ENCODE peak calls at places on chromosomes 7 and 10, in six cellular contexts. I, N, F, Q, H and V are unnamed samples.

GRCh38 chr10:112812571-112812970 is 137.5 kb upstream of the TCF7L2 start:
- DNase-seq in F (no peak), N (no peak), Q (no peak), H (no peak), I (no peak), V (no peak)

GRCh38 chr10:129799942-129800341 is 164.1 kb downstream of the EBF3 start:
- DNase-seq in F (no peak), H (no peak), Q (no peak), N (no peak), I (no peak), V (no peak)

GRCh38 chr10:103564799-103565365 is 71.4 kb downstream of the NEURL1 start:
- DNase-seq in Q (no peak), F (peak; percentile 26), H (no peak), N (no peak), I (no peak), V (peak; percentile 4)

GRCh38 chr10:16832351-16833080 is 15.3 kb upstream of the RSU1 start:
- DNase-seq in I (no peak), F (no peak), N (no peak), Q (no peak), H (peak; percentile 45), V (no peak)

GRCh38 chr7:151736403-151736909 is 140.5 kb downstream of the PRKAG2 start:
- DNase-seq in F (peak; percentile 16), I (no peak), Q (no peak), N (peak; percentile 73), H (peak; percentile 78), V (no peak)

GRCh38 chr10:53357587-53357986 is 585.0 kb upstream of the MBL2 start:
- DNase-seq in N (no peak), I (no peak), H (no peak), Q (no peak), F (no peak), V (no peak)

GRCh38 chr7:157670490-157671357 is 333.9 kb downstream of the DNAJB6 start:
- DNase-seq in Q (no peak), N (no peak), F (no peak), I (no peak), H (peak; percentile 4), V (no peak)

GRCh38 chr7:99004216-99004615 is 125.9 kb downstream of the TRRAP start:
- DNase-seq in I (no peak), N (no peak), H (no peak), Q (no peak), F (no peak), V (no peak)

GRCh38 chr7:30278386-30278785 is 6.0 kb upstream of the ZNRF2 start:
- DNase-seq in F (no peak), Q (no peak), I (no peak), H (no peak), N (no peak), V (no peak)

GRCh38 chr10:97028832-97029178 is 157.0 kb downstream of the SLIT1 start:
- DNase-seq in H (no peak), Q (no peak), N (no peak), F (no peak), I (no peak), V (no peak)

GRCh38 chr7:17665029-17665428 is 275.3 kb downstream of the SNX13 start:
- DNase-seq in Q (no peak), I (no peak), H (no peak), F (no peak), N (no peak), V (no peak)

GRCh38 chr10:58220769-58221448 is 46.8 kb downstream of the IPMK start:
- DNase-seq in H (no peak), I (no peak), Q (no peak), F (no peak), N (no peak), V (no peak)

GRCh38 chr7:84245831-84246230 is 51.2 kb upstream of the SEMA3A start:
- DNase-seq in Q (no peak), I (no peak), H (no peak), F (peak; percentile 14), N (no peak), V (no peak)

GRCh38 chr7:64045301-64046040 is at the start of gene ZNF727:
- DNase-seq in H (peak; percentile 54), F (no peak), N (peak; percentile 72), Q (no peak), I (no peak), V (no peak)

GRCh38 chr10:116272497-116273221 is at the start of gene GFRA1:
- DNase-seq in N (peak; percentile 56), I (no peak), F (no peak), Q (no peak), H (no peak), V (no peak)

GRCh38 chr7:25597881-25598456 is 369.7 kb upstream of the NPVF start:
- DNase-seq in F (peak; percentile 10), H (no peak), Q (no peak), I (no peak), N (no peak), V (no peak)

GRCh38 chr7:108030536-108030935 is 27.6 kb upstream of the LAMB1 start:
- DNase-seq in Q (no peak), I (no peak), H (no peak), N (no peak), F (no peak), V (no peak)

GRCh38 chr7:77989981-77990566 is 191.5 kb downstream of the PHTF2 start:
- DNase-seq in F (no peak), N (no peak), Q (no peak), H (no peak), I (no peak), V (no peak)

GRCh38 chr10:67935223-67935622 is 50.8 kb downstream of the SIRT1 start:
- DNase-seq in I (no peak), H (no peak), F (no peak), Q (no peak), N (no peak), V (no peak)

GRCh38 chr10:58444336-58444735 is 59.1 kb downstream of the TFAM start:
- DNase-seq in F (no peak), N (no peak), Q (no peak), I (no peak), H (no peak), V (no peak)

GRCh38 chr7:100588438-100588837 is 2.3 kb downstream of the FBXO24 start:
- DNase-seq in Q (no peak), H (no peak), I (no peak), N (no peak), F (no peak), V (no peak)

GRCh38 chr7:84744388-84744787 is 442.5 kb downstream of the SEMA3D start:
- DNase-seq in I (no peak), Q (no peak), N (no peak), H (no peak), F (no peak), V (no peak)